ENCODE peak calls at places on chromosomes 3 and 15, in seven cellular contexts. One of them, this sample, is unnamed.

GRCh38 chr3:178504128-178504527 is 32.1 kb upstream of the KCNMB2 start:
- DNase-seq in ovary: no peak
- DNase-seq in suprapubic skin: no peak
- DNase-seq in A549: no peak
- DNase-seq in tibial nerve: no peak
- DNase-seq in stomach: no peak
- DNase-seq in HepG2: no peak
- DNase-seq in this sample: no peak

GRCh38 chr15:85582076-85582718 is 201.8 kb downstream of the AKAP13 start:
- DNase-seq in suprapubic skin: no peak
- DNase-seq in A549: no peak
- DNase-seq in tibial nerve: no peak
- DNase-seq in stomach: peak
- DNase-seq in ovary: no peak
- DNase-seq in HepG2: no peak
- DNase-seq in this sample: peak

GRCh38 chr15:69747193-69747592 is 294.6 kb downstream of the RPLP1 start:
- DNase-seq in ovary: no peak
- DNase-seq in stomach: no peak
- DNase-seq in HepG2: no peak
- DNase-seq in tibial nerve: no peak
- DNase-seq in suprapubic skin: no peak
- DNase-seq in A549: no peak
- DNase-seq in this sample: no peak

GRCh38 chr15:45128971-45129639 is 574 bp downstream of the DUOXA1 start:
- DNase-seq in A549: no peak
- DNase-seq in stomach: no peak
- DNase-seq in suprapubic skin: no peak
- DNase-seq in HepG2: no peak
- DNase-seq in ovary: no peak
- DNase-seq in tibial nerve: no peak
- DNase-seq in this sample: no peak

GRCh38 chr3:138389841-138390581 is 41.6 kb downstream of the MRAS start:
- DNase-seq in suprapubic skin: no peak
- DNase-seq in A549: peak
- DNase-seq in ovary: peak
- DNase-seq in tibial nerve: no peak
- DNase-seq in HepG2: peak
- DNase-seq in stomach: no peak
- DNase-seq in this sample: no peak

GRCh38 chr15:56734013-56734625 is 810 bp upstream of the ZNF280D start:
- DNase-seq in suprapubic skin: no peak
- DNase-seq in HepG2: no peak
- DNase-seq in stomach: no peak
- DNase-seq in A549: peak
- DNase-seq in tibial nerve: no peak
- DNase-seq in ovary: no peak
- DNase-seq in this sample: no peak

GRCh38 chr3:119500265-119500664 is 1.9 kb downstream of the TIMMDC1 start:
- DNase-seq in tibial nerve: no peak
- DNase-seq in HepG2: no peak
- DNase-seq in suprapubic skin: no peak
- DNase-seq in ovary: no peak
- DNase-seq in A549: no peak
- DNase-seq in stomach: no peak
- DNase-seq in this sample: no peak

GRCh38 chr3:49386056-49386756 is 25.6 kb downstream of the RHOA start:
- DNase-seq in HepG2: no peak
- DNase-seq in A549: no peak
- DNase-seq in tibial nerve: no peak
- DNase-seq in suprapubic skin: no peak
- DNase-seq in stomach: no peak
- DNase-seq in ovary: no peak
- DNase-seq in this sample: no peak

GRCh38 chr3:151568095-151568685 is 107.3 kb upstream of the IGSF10 start:
- DNase-seq in ovary: no peak
- DNase-seq in suprapubic skin: no peak
- DNase-seq in tibial nerve: no peak
- DNase-seq in A549: no peak
- DNase-seq in HepG2: no peak
- DNase-seq in stomach: no peak
- DNase-seq in this sample: no peak

GRCh38 chr15:99365232-99365631 is 114.0 kb downstream of the LRRC28 start:
- DNase-seq in A549: no peak
- DNase-seq in tibial nerve: no peak
- DNase-seq in stomach: no peak
- DNase-seq in ovary: no peak
- DNase-seq in HepG2: no peak
- DNase-seq in suprapubic skin: no peak
- DNase-seq in this sample: no peak

GRCh38 chr15:85788796-85789495 is 5.8 kb downstream of the KLHL25 start:
- DNase-seq in tibial nerve: no peak
- DNase-seq in suprapubic skin: no peak
- DNase-seq in stomach: peak
- DNase-seq in A549: no peak
- DNase-seq in HepG2: no peak
- DNase-seq in ovary: no peak
- DNase-seq in this sample: peak

GRCh38 chr15:37483779-37484178 is 383.4 kb upstream of the MEIS2 start:
- DNase-seq in tibial nerve: no peak
- DNase-seq in A549: no peak
- DNase-seq in ovary: no peak
- DNase-seq in suprapubic skin: no peak
- DNase-seq in HepG2: no peak
- DNase-seq in stomach: no peak
- DNase-seq in this sample: no peak

GRCh38 chr3:83003917-83004316 is 1242.5 kb upstream of the GBE1 start:
- DNase-seq in stomach: no peak
- DNase-seq in ovary: no peak
- DNase-seq in A549: no peak
- DNase-seq in HepG2: no peak
- DNase-seq in tibial nerve: no peak
- DNase-seq in suprapubic skin: no peak
- DNase-seq in this sample: no peak

GRCh38 chr3:159796744-159797143 is 191.9 kb upstream of the IL12A start:
- DNase-seq in stomach: no peak
- DNase-seq in suprapubic skin: no peak
- DNase-seq in A549: peak
- DNase-seq in HepG2: no peak
- DNase-seq in ovary: no peak
- DNase-seq in tibial nerve: no peak
- DNase-seq in this sample: no peak

GRCh38 chr3:115322901-115323300 is 175.8 kb upstream of the ZBTB20 start:
- DNase-seq in ovary: no peak
- DNase-seq in HepG2: no peak
- DNase-seq in suprapubic skin: no peak
- DNase-seq in stomach: no peak
- DNase-seq in A549: no peak
- DNase-seq in tibial nerve: no peak
- DNase-seq in this sample: no peak

GRCh38 chr3:183306798-183307671 is 54.0 kb downstream of the B3GNT5 start:
- DNase-seq in tibial nerve: peak
- DNase-seq in stomach: peak
- DNase-seq in ovary: no peak
- DNase-seq in suprapubic skin: peak
- DNase-seq in HepG2: no peak
- DNase-seq in A549: peak
- DNase-seq in this sample: peak

GRCh38 chr3:4729061-4729973 is 236.2 kb downstream of the ITPR1 start:
- DNase-seq in stomach: no peak
- DNase-seq in HepG2: no peak
- DNase-seq in tibial nerve: no peak
- DNase-seq in suprapubic skin: no peak
- DNase-seq in ovary: no peak
- DNase-seq in A549: no peak
- DNase-seq in this sample: no peak

GRCh38 chr15:101267320-101268104 is 9.8 kb downstream of the SELENOS start:
- DNase-seq in stomach: no peak
- DNase-seq in A549: no peak
- DNase-seq in tibial nerve: no peak
- DNase-seq in suprapubic skin: no peak
- DNase-seq in ovary: no peak
- DNase-seq in HepG2: no peak
- DNase-seq in this sample: no peak

GRCh38 chr3:40649346-40649745 is 124.6 kb downstream of the ZNF621 start:
- DNase-seq in stomach: no peak
- DNase-seq in ovary: no peak
- DNase-seq in tibial nerve: no peak
- DNase-seq in A549: no peak
- DNase-seq in HepG2: no peak
- DNase-seq in suprapubic skin: no peak
- DNase-seq in this sample: no peak

GRCh38 chr3:111859061-111859973 is at the start of gene PHLDB2:
- DNase-seq in suprapubic skin: peak
- DNase-seq in stomach: peak
- DNase-seq in tibial nerve: peak
- DNase-seq in A549: peak
- DNase-seq in HepG2: peak
- DNase-seq in ovary: peak
- DNase-seq in this sample: peak
- TF ChIP-seq EP300 in suprapubic skin: no peak
- TF ChIP-seq EP300 in stomach: no peak
- TF ChIP-seq EP300 in tibial nerve: no peak
- TF ChIP-seq EP300 in A549: peak
- TF ChIP-seq EP300 in HepG2: no peak
- TF ChIP-seq EP300 in ovary: peak
- TF ChIP-seq EP300 in this sample: no peak

GRCh38 chr15:66931768-66932633 is 133.4 kb upstream of the SMAD3 start:
- DNase-seq in HepG2: peak
- DNase-seq in ovary: no peak
- DNase-seq in stomach: peak
- DNase-seq in tibial nerve: no peak
- DNase-seq in A549: peak
- DNase-seq in suprapubic skin: peak
- DNase-seq in this sample: peak
- TF ChIP-seq EP300 in HepG2: peak
- TF ChIP-seq EP300 in ovary: no peak
- TF ChIP-seq EP300 in stomach: no peak
- TF ChIP-seq EP300 in tibial nerve: no peak
- TF ChIP-seq EP300 in A549: peak
- TF ChIP-seq EP300 in suprapubic skin: no peak
- TF ChIP-seq EP300 in this sample: no peak

DNA sequence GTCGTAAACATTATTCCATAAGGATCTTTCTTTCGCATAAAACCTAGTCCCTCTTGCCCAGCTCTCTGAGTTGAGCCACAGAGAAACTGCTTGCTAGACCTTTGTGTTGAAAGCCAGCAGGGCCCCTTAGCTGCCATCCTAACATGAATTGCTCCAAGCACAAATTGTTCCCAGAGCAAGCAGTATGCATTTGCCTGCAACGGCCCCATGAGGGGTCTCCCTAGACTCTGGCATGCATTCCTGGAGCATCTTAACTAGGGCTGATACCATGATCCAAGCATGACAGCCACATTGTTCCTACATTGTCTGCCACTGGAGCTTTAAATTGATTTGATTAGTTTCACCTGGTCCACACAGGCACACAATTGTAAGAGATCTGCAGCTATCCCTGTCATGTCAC is 428.2 kb downstream of the TAFA4 start:
- DNase-seq in ovary: no peak
- DNase-seq in tibial nerve: no peak
- DNase-seq in A549: no peak
- DNase-seq in stomach: no peak
- DNase-seq in suprapubic skin: no peak
- DNase-seq in HepG2: no peak
- DNase-seq in this sample: no peak
- TF ChIP-seq EP300 in ovary: no peak
- TF ChIP-seq EP300 in tibial nerve: no peak
- TF ChIP-seq EP300 in A549: no peak
- TF ChIP-seq EP300 in stomach: no peak
- TF ChIP-seq EP300 in suprapubic skin: no peak
- TF ChIP-seq EP300 in HepG2: no peak
- TF ChIP-seq EP300 in this sample: no peak

GRCh38 chr3:132160218-132160617 is 125.4 kb upstream of the CPNE4 start:
- DNase-seq in tibial nerve: no peak
- DNase-seq in HepG2: no peak
- DNase-seq in ovary: no peak
- DNase-seq in stomach: no peak
- DNase-seq in A549: no peak
- DNase-seq in suprapubic skin: no peak
- DNase-seq in this sample: no peak

DNA sequence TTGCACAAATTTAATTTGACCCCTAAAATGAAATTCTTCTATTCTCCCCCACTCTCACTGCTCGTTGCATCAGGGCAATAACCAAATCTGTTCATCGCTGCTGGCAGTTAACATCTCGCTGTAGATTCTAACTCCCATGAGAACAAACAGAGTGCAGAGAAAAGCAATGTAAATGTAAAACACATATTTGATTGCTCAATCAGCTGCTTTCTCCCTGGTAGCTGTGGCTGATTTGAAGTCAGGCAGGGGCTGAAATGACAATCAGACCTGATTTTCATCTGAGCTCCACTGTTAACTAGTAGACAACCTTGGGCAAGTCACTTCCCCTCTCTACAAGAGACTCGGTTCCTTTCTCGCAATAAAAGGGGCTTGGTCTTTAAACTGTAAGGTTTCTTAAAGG is 119.8 kb upstream of the CPNE4 start:
- DNase-seq in HepG2: no peak
- DNase-seq in A549: no peak
- DNase-seq in suprapubic skin: no peak
- DNase-seq in stomach: no peak
- DNase-seq in tibial nerve: no peak
- DNase-seq in ovary: no peak
- DNase-seq in this sample: no peak
- TF ChIP-seq EP300 in HepG2: no peak
- TF ChIP-seq EP300 in A549: no peak
- TF ChIP-seq EP300 in suprapubic skin: no peak
- TF ChIP-seq EP300 in stomach: no peak
- TF ChIP-seq EP300 in tibial nerve: no peak
- TF ChIP-seq EP300 in ovary: no peak
- TF ChIP-seq EP300 in this sample: no peak

DNA sequence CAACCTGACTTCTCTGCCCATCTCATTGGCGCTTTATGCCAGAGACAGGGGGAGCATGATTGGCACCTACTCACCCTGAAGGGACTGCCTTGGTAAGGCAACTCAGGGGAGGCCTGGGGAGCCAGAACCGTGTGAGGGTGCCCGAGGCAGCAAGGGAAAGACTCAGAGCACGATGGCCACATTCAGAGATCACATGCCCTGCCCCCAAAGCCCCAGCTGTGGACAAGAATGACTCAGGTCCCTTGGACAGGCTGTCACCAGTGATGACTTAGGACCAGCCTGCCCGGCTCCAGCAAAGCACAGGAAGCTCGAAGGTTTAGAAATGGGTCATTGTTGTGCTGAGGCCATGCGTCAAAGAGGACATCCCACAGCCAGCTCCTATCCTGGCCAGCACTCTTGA is 49.1 kb upstream of the LIMD1 start:
- DNase-seq in suprapubic skin: no peak
- DNase-seq in tibial nerve: no peak
- DNase-seq in A549: peak
- DNase-seq in HepG2: peak
- DNase-seq in stomach: no peak
- DNase-seq in ovary: no peak
- DNase-seq in this sample: no peak
- TF ChIP-seq EP300 in suprapubic skin: no peak
- TF ChIP-seq EP300 in tibial nerve: no peak
- TF ChIP-seq EP300 in A549: no peak
- TF ChIP-seq EP300 in HepG2: no peak
- TF ChIP-seq EP300 in stomach: no peak
- TF ChIP-seq EP300 in ovary: no peak
- TF ChIP-seq EP300 in this sample: no peak

GRCh38 chr15:87200149-87200548 is 1056.4 kb downstream of the NTRK3 start:
- DNase-seq in suprapubic skin: no peak
- DNase-seq in A549: no peak
- DNase-seq in HepG2: no peak
- DNase-seq in tibial nerve: no peak
- DNase-seq in stomach: no peak
- DNase-seq in ovary: no peak
- DNase-seq in this sample: no peak
- TF ChIP-seq EP300 in suprapubic skin: no peak
- TF ChIP-seq EP300 in A549: no peak
- TF ChIP-seq EP300 in HepG2: no peak
- TF ChIP-seq EP300 in tibial nerve: no peak
- TF ChIP-seq EP300 in stomach: no peak
- TF ChIP-seq EP300 in ovary: no peak
- TF ChIP-seq EP300 in this sample: no peak